ENCODE peak calls at places on chromosomes 6 and 20, in five cellular contexts. V is stimulated activated CD8-positive, alpha-beta memory T cell treated with anti-CD3 and anti-CD28 coated beads, Interleukin-15, amount 100 ng/mL, for 24 hours; Q is PC-3; C is nucleus accumbens; A is T-helper 2 cell. J is an unnamed sample.

GRCh38 chr6:30793521-30794194 is 49.3 kb upstream of the IER3 start:
- DNase-seq in V (no peak), Q (peak; percentile 10), C (no peak), A (no peak), J (no peak)

GRCh38 chr6:89689732-89690131 is 51.2 kb upstream of the LYRM2 start:
- DNase-seq in V (no peak), Q (no peak), C (peak; percentile 80), A (no peak), J (no peak)

GRCh38 chr6:5761370-5761769 is 245.4 kb downstream of the NRN1 start:
- DNase-seq in V (no peak), Q (no peak), C (no peak), A (no peak), J (no peak)

GRCh38 chr6:163381118-163381751 is 33.3 kb upstream of the QKI start:
- DNase-seq in V (no peak), Q (no peak), C (no peak), A (no peak), J (no peak)

GRCh38 chr6:84728602-84729001 is 35.8 kb downstream of the TBX18 start:
- DNase-seq in V (no peak), Q (peak; percentile 53), C (no peak), A (no peak), J (no peak)

GRCh38 chr6:35259946-35260626 is 551 bp downstream of the ZNF76 start:
- DNase-seq in V (peak; percentile 29), Q (peak; percentile 44), C (peak; percentile 67), A (peak; percentile 60), J (peak; percentile 70)

GRCh38 chr6:349491-349921 is 42.0 kb upstream of the IRF4 start:
- DNase-seq in V (no peak), Q (no peak), C (no peak), A (no peak), J (no peak)

GRCh38 chr20:41003143-41003932 is 25.3 kb upstream of the TOP1 start:
- DNase-seq in V (peak; percentile 20), Q (peak; percentile 99), C (no peak), A (peak; percentile 52), J (peak; percentile 64)

GRCh38 chr6:150410906-150411305 is 42.1 kb downstream of the IYD start:
- DNase-seq in V (no peak), Q (peak; percentile 46), C (no peak), A (no peak), J (no peak)

GRCh38 chr6:19921821-19922220 is 84.7 kb downstream of the ID4 start:
- DNase-seq in V (no peak), Q (no peak), C (no peak), A (no peak), J (no peak)

GRCh38 chr6:42260972-42261371 is 43.3 kb upstream of the MRPS10 start:
- DNase-seq in V (peak; percentile 20), Q (peak; percentile 26), C (no peak), A (no peak), J (no peak)

GRCh38 chr6:36249010-36249409 is 20.9 kb upstream of the PNPLA1 start:
- DNase-seq in V (no peak), Q (peak; percentile 57), C (no peak), A (no peak), J (no peak)

J was measured in activated T-helper 9 cell treated with anti-CD3 and anti-CD28 coated beads, Interleukin-2, amount 50 U/mL, for 16 hours.